ENCODE peak calls at places on chromosomes 1 and 21, in ten cellular contexts. J, H, Q, A, M, U, F, B, C and Z are unnamed samples.

GRCh38 chr1:151619489-151620093 is 7.7 kb downstream of the SNX27 start:
- DNase-seq in C (no peak), B (no peak), J (no peak), H (no peak), F (no peak), M (no peak), Q (no peak), U (no peak), A (no peak), Z (no peak)

GRCh38 chr1:192892934-192893333 is 84.1 kb downstream of the RGS2 start:
- DNase-seq in Q (no peak), U (no peak), A (no peak), C (no peak), H (no peak), J (no peak), F (no peak), B (no peak), M (no peak), Z (no peak)

GRCh38 chr1:159752135-159752580 is 28.6 kb upstream of the DUSP23 start:
- DNase-seq in F (peak; percentile 55), J (no peak), A (peak; percentile 74), H (no peak), U (peak; percentile 90), B (no peak), C (peak; percentile 75), Q (no peak), M (peak; percentile 33), Z (no peak)

GRCh38 chr21:45109831-45110492 is 35.6 kb downstream of the ADARB1 start:
- DNase-seq in C (no peak), B (no peak), Q (no peak), H (no peak), J (no peak), M (no peak), F (no peak), A (no peak), U (no peak), Z (no peak)

GRCh38 chr1:172399369-172400072 is 21.0 kb upstream of the C1orf105 start:
- DNase-seq in F (no peak), J (peak; percentile 29), B (peak; percentile 45), A (peak; percentile 54), Q (no peak), U (peak; percentile 65), M (peak; percentile 34), H (peak; percentile 28), C (peak; percentile 47), Z (no peak)

GRCh38 chr1:54497338-54497737 is 50.7 kb upstream of the ACOT11 start:
- DNase-seq in M (no peak), C (no peak), J (no peak), U (no peak), F (no peak), B (no peak), Q (no peak), A (no peak), H (no peak), Z (no peak)

GRCh38 chr1:168665975-168666374 is 63.0 kb downstream of the DPT start:
- DNase-seq in B (no peak), H (no peak), M (no peak), U (no peak), Q (no peak), J (no peak), C (no peak), F (no peak), A (no peak), Z (no peak)

GRCh38 chr1:53838654-53838974 is 518 bp upstream of the NDC1 start:
- DNase-seq in J (no peak), H (no peak), B (no peak), A (no peak), C (no peak), U (no peak), F (no peak), Q (no peak), M (no peak), Z (no peak)

GRCh38 chr1:59699227-59699847 is 115.4 kb upstream of the HOOK1 start:
- DNase-seq in U (no peak), M (no peak), C (no peak), H (no peak), F (no peak), J (peak; percentile 31), B (peak; percentile 11), A (no peak), Q (no peak), Z (no peak)

DNA sequence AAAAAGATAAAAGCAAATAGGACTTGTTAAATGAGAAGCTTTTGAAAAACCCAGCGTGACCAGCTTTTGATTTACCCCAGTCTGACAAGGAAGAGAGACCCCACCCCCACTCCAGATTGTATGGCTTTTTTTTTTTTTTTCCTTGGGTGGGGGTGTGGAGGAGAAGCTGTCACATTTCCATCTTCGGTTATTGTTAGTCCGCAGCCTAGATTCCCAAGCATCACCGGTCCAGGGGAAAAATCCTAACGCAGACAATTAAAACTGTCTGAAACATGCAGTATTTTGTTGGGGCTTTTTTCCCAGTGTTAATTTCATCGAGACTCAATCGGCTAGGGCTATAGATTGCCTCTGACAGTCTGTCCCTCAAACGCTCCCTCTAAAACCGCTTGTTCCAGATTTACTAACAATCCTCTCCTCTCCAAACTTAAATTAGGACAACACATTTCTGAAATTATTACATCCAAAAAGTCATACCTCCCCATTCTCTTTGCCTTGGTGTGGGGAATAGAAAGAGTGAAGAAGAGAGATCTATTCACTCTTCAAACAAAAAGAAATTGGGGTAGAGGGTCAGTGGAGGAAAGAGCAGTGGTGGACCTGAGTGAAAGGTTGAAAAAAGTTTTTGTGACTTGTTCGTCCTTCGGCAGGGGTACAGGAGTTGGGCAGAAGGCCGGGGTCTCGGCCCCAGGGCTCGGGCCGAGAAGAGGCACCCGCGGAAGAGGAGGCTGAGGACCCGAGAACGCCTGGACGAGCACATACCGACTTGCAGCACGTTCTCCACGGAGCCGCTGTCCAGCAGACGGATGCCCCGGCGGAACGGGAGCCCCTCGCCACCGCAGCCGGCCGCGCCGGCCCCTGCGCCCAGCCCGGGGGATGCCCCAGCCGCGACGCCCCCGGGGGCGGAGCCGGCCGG is 1.1 kb downstream of the ZSWIM5 start:
- DNase-seq in U (no peak), A (peak; percentile 52), C (peak; percentile 42), M (peak; percentile 32), B (peak; percentile 32), Q (no peak), F (no peak), H (peak; percentile 39), J (peak; percentile 63), Z (peak; percentile 43)
- H3K27me3 ChIP-seq in U (no peaks in the 10 kb centered on the region), A (no peaks in the 10 kb centered on the region), C (peaks cover 14% of the 10 kb centered on the region), M (peaks cover 8% of the 10 kb centered on the region), B (no peaks in the 10 kb centered on the region), Q (peaks cover 3% of the 10 kb centered on the region), F (no peaks in the 10 kb centered on the region), H (no peaks in the 10 kb centered on the region), J (peaks cover 42% of the 10 kb centered on the region), Z (no peaks in the 10 kb centered on the region)

DNA sequence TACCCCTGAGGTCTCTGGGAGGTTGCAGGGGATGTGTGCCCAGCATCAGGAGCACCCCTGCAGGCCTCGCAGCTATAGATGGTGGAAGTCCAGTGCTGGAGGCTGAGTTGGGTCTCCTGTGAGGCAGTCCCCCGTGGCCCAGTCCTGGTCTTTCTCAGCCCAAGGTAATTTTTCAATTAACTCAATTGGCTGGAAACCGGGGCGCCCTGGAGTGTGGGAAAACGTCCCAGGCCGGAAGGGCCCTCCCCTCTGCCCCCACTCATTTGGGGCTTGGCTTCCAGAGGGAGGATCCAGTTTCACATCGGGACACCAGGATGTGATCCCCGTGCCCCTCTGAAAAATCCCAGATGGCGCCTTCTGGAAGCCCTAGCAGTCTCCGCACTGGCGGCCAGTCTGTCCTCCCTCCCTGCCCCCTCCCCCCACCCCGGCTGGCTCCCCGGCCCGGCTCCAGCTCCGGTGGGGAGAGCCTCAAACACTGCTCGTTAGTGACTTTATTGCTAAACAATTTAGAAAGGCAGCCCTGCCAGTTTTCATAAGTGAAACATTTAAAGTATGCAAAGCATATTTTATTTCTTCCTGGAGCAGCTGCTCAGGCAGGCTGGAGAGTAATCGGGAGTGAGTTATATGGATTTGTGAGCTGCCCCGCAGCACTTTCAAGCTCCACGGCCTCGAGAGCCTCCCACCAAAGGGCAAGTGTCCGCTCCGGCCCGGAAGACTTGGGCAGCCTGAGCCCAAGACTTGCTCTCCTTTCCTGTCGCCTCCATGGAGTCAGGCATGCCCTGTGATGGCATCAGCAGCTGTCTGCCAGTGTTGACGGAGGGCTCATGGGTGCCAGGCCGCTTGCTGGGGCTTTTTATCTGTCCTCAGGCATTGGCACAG is 208.2 kb upstream of the TMEM51 start:
- DNase-seq in U (no peak), J (peak; percentile 85), H (peak; percentile 30), F (no peak), B (no peak), C (peak; percentile 54), M (peak; percentile 49), A (peak; percentile 55), Q (no peak), Z (peak; percentile 78)
- H3K27me3 ChIP-seq in U (no peaks in the 10 kb centered on the region), J (no peaks in the 10 kb centered on the region), H (no peaks in the 10 kb centered on the region), F (no peaks in the 10 kb centered on the region), B (no peaks in the 10 kb centered on the region), C (no peaks in the 10 kb centered on the region), M (no peaks in the 10 kb centered on the region), A (no peaks in the 10 kb centered on the region), Q (no peaks in the 10 kb centered on the region), Z (no peaks in the 10 kb centered on the region)

DNA sequence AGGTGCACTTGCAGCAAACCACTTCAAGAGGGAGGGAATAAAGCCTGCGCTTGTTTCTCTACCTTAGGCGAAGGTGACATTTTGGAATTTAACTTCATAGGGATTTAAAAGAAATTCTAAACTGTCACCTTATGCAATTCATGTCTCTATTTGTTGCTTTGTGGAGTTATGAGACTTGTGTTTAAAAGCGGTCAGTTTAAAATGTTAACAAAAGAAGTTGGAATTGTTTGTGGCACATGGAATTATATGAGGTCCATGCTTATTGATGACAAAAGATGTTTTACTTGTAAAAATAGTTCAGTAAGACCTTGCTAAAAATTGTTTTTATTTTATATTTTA is 15.8 kb downstream of the NR5A2 start:
- DNase-seq in U (no peak), A (no peak), F (no peak), J (no peak), Q (no peak), H (no peak), B (no peak), C (no peak), M (no peak), Z (no peak)
- H3K27me3 ChIP-seq in U (peaks cover 3% of the 10 kb centered on the region), A (peaks cover 30% of the 10 kb centered on the region), F (peaks cover 2% of the 10 kb centered on the region), J (peaks cover 70% of the 10 kb centered on the region), Q (peaks cover 87% of the 10 kb centered on the region), H (peaks cover 30% of the 10 kb centered on the region), B (no peaks in the 10 kb centered on the region), C (peaks cover 91% of the 10 kb centered on the region), M (peaks cover 97% of the 10 kb centered on the region), Z (peaks cover 64% of the 10 kb centered on the region)

GRCh38 chr1:3248416-3249141 is 179.6 kb downstream of the PRDM16 start:
- DNase-seq in M (no peak), J (no peak), C (no peak), Q (no peak), B (no peak), U (no peak), H (no peak), A (no peak), F (no peak), Z (no peak)

GRCh38 chr1:3249236-3249845 is 180.3 kb downstream of the PRDM16 start:
- DNase-seq in F (no peak), A (no peak), Q (no peak), B (no peak), H (no peak), U (no peak), M (no peak), C (no peak), J (no peak), Z (no peak)

GRCh38 chr1:3250624-3251023 is 181.6 kb downstream of the PRDM16 start:
- DNase-seq in H (no peak), B (no peak), A (no peak), C (no peak), J (no peak), U (no peak), M (no peak), F (no peak), Q (no peak), Z (no peak)

GRCh38 chr1:3251099-3251809 is 182.3 kb downstream of the PRDM16 start:
- DNase-seq in U (no peak), H (no peak), F (no peak), C (no peak), M (no peak), B (no peak), J (no peak), Q (no peak), A (no peak), Z (peak; percentile 33)

GRCh38 chr1:3249846-3250501 is 181.0 kb downstream of the PRDM16 start:
- DNase-seq in H (peak; percentile 61), B (peak; percentile 87), M (no peak), A (no peak), J (no peak), U (no peak), Q (no peak), C (no peak), F (no peak), Z (peak; percentile 38)
- H3K27me3 ChIP-seq in H (no peaks in the 10 kb centered on the region), B (no peaks in the 10 kb centered on the region), M (peaks cover 49% of the 10 kb centered on the region), A (peaks cover 41% of the 10 kb centered on the region), J (peaks cover 19% of the 10 kb centered on the region), U (no peaks in the 10 kb centered on the region), Q (peaks cover 8% of the 10 kb centered on the region), C (peaks cover 18% of the 10 kb centered on the region), F (no peaks in the 10 kb centered on the region), Z (no peaks in the 10 kb centered on the region)